ENCODE peak calls at places on chromosomes 1 and 21, in four cellular contexts. One of them, this sample, is unnamed.

GRCh38 chr1:223513309-223513708 is 120.1 kb downstream of the CCDC185 start:
- DNase-seq in AG04450: no peak
- DNase-seq in K562: no peak
- DNase-seq in epithelial cell of proximal tubule: no peak
- DNase-seq in this sample: no peak

GRCh38 chr1:21854090-21854750 is 42.2 kb downstream of the LDLRAD2 start:
- DNase-seq in AG04450: no peak
- DNase-seq in K562: no peak
- DNase-seq in epithelial cell of proximal tubule: no peak
- DNase-seq in this sample: no peak

GRCh38 chr21:35796834-35797233 is 263.5 kb downstream of the SETD4 start:
- DNase-seq in AG04450: no peak
- DNase-seq in K562: no peak
- DNase-seq in epithelial cell of proximal tubule: no peak
- DNase-seq in this sample: no peak

GRCh38 chr1:246801241-246802020 is 77.2 kb downstream of the SCCPDH start:
- DNase-seq in AG04450: no peak
- DNase-seq in K562: no peak
- DNase-seq in epithelial cell of proximal tubule: no peak
- DNase-seq in this sample: no peak

GRCh38 chr1:20702416-20702815 is 15.4 kb downstream of the KIF17 start:
- DNase-seq in AG04450: no peak
- DNase-seq in K562: peak
- DNase-seq in epithelial cell of proximal tubule: no peak
- DNase-seq in this sample: no peak

GRCh38 chr1:46219551-46220520 is 16.7 kb downstream of the LURAP1 start:
- DNase-seq in AG04450: no peak
- DNase-seq in K562: no peak
- DNase-seq in epithelial cell of proximal tubule: no peak
- DNase-seq in this sample: no peak

GRCh38 chr1:222454782-222455181 is 93.1 kb downstream of the HHIPL2 start:
- DNase-seq in AG04450: no peak
- DNase-seq in K562: no peak
- DNase-seq in epithelial cell of proximal tubule: no peak
- DNase-seq in this sample: no peak

GRCh38 chr1:180194048-180194425 is 36.0 kb upstream of the LHX4 start:
- DNase-seq in AG04450: no peak
- DNase-seq in K562: no peak
- DNase-seq in epithelial cell of proximal tubule: no peak
- DNase-seq in this sample: no peak

GRCh38 chr1:10824821-10825540 is 28.5 kb upstream of the CASZ1 start:
- DNase-seq in AG04450: peak
- DNase-seq in K562: no peak
- DNase-seq in epithelial cell of proximal tubule: peak
- DNase-seq in this sample: no peak

This sample was measured in AG04449.